ENCODE peak calls at places on chromosomes 11 and 22, in six cellular contexts. H, A, K, F, R and L are unnamed samples.

GRCh38 chr22:38066381-38067027 is 9.3 kb downstream of the PICK1 start:
- DNase-seq in H (no peak), A (no peak), K (no peak), F (no peak), R (no peak), L (no peak)

GRCh38 chr11:92739020-92739419 is 230.4 kb upstream of the MTNR1B start:
- DNase-seq in H (no peak), A (no peak), K (no peak), F (no peak), R (peak), L (no peak)

GRCh38 chr22:42632096-42632495 is 8.3 kb downstream of the ATP5MGL start:
- DNase-seq in H (no peak), A (no peak), K (no peak), F (no peak), R (no peak), L (no peak)

GRCh38 chr22:48737461-48738203 is 1090.0 kb downstream of the BRD1 start:
- DNase-seq in H (no peak), A (no peak), K (no peak), F (no peak), R (no peak), L (no peak)

GRCh38 chr11:66070604-66071325 is 693 bp downstream of the PACS1 start:
- DNase-seq in H (no peak), A (no peak), K (no peak), F (peak), R (peak), L (no peak)

GRCh38 chr11:22459053-22459452 is 120.9 kb downstream of the SLC17A6 start:
- DNase-seq in H (no peak), A (no peak), K (no peak), F (peak), R (peak), L (no peak)

GRCh38 chr22:44615602-44616180 is 86.3 kb upstream of the PRR5 start:
- DNase-seq in H (no peak), A (no peak), K (no peak), F (no peak), R (no peak), L (no peak)

GRCh38 chr11:101053492-101053891 is 76.1 kb downstream of the PGR start:
- DNase-seq in H (no peak), A (no peak), K (no peak), F (no peak), R (no peak), L (no peak)

GRCh38 chr11:1201395-1202153 is 21.3 kb upstream of the MUC5B start:
- DNase-seq in H (no peak), A (no peak), K (no peak), F (no peak), R (no peak), L (no peak)

GRCh38 chr11:125224391-125225015 is 60.0 kb downstream of the PKNOX2 start:
- DNase-seq in H (no peak), A (no peak), K (no peak), F (no peak), R (peak), L (no peak)

GRCh38 chr11:83427943-83428342 is 141.8 kb upstream of the CCDC90B start:
- DNase-seq in H (no peak), A (no peak), K (no peak), F (no peak), R (no peak), L (no peak)